ENCODE peak calls at places on chromosome 1, in seven cellular contexts. O is upper lobe of left lung, D is H9, J is tibial nerve, A is right atrium auricular region, C is suprapubic skin, P is sigmoid colon. I is an unnamed sample.

GRCh38 chr1:54800899-54801759 is at the start of gene TTC22:
- DNase-seq in O (peak; percentile 90), D (peak; percentile 83), J (no peak), A (no peak), C (peak; percentile 72), P (peak; percentile 76), I (peak; percentile 76)

GRCh38 chr1:43232482-43232881 is 37.3 kb upstream of the TMEM125 start:
- DNase-seq in O (no peak), D (no peak), J (no peak), A (peak; percentile 47), C (no peak), P (no peak), I (no peak)

GRCh38 chr1:58575831-58576726 is 973 bp downstream of the TACSTD2 start:
- DNase-seq in O (peak; percentile 89), D (no peak), J (no peak), A (no peak), C (peak; percentile 68), P (no peak), I (no peak)

GRCh38 chr1:154478013-154478412 is 24.0 kb upstream of the TDRD10 start:
- DNase-seq in O (no peak), D (no peak), J (no peak), A (no peak), C (peak; percentile 34), P (no peak), I (no peak)

GRCh38 chr1:230323686-230324085 is 102.4 kb downstream of the PGBD5 start:
- DNase-seq in O (peak; percentile 52), D (no peak), J (no peak), A (no peak), C (peak; percentile 22), P (no peak), I (no peak)

GRCh38 chr1:160370561-160371345 is 3.9 kb downstream of the NHLH1 start:
- DNase-seq in O (peak; percentile 78), D (no peak), J (no peak), A (peak; percentile 21), C (no peak), P (no peak), I (no peak)

GRCh38 chr1:17119076-17119743 is at the start of gene PADI2:
- DNase-seq in O (peak; percentile 96), D (peak; percentile 80), J (no peak), A (no peak), C (no peak), P (no peak), I (peak; percentile 51)

GRCh38 chr1:20426923-20427322 is 59.1 kb downstream of the CAMK2N1 start:
- DNase-seq in O (no peak), D (peak; percentile 24), J (no peak), A (no peak), C (no peak), P (no peak), I (no peak)

GRCh38 chr1:160781914-160782689 is 13.9 kb upstream of the LY9 start:
- DNase-seq in O (no peak), D (no peak), J (no peak), A (no peak), C (no peak), P (no peak), I (no peak)

GRCh38 chr1:244386595-244386994 is 65.1 kb downstream of the ADSS2 start:
- DNase-seq in O (no peak), D (no peak), J (no peak), A (no peak), C (no peak), P (no peak), I (no peak)

DNA sequence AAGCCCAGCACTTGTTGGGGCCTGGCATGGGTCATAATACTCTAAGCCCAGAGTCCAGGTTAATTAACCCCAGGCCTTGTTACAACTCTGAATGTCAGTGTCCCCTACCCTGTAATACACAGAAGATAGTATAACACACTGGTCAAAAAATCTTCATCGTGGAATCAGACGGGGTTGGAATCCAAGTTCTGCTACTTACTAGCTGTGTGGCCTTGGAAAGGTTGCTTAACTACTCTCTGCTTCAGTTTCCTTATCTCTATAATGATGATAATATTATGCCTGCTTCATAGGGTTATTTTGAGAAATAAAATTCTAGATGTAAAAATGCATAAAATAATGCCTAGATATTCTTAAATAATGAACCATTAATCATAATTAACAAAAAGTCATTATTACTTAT is 77.8 kb upstream of the CTTNBP2NL start:
- DNase-seq in O (no peak), D (no peak), J (no peak), A (no peak), C (no peak), P (no peak), I (no peak)
- H3K27ac ChIP-seq in O (peak overlapping the region; percentile 62), D (no peak overlapping the region), J (peak overlapping the region; percentile 60), A (no peak overlapping the region), C (no peak overlapping the region), P (peak overlapping the region; percentile 60), I (no peak overlapping the region)

GRCh38 chr1:5659606-5660005 is 332.6 kb downstream of the NPHP4 start:
- DNase-seq in O (no peak), D (no peak), J (no peak), A (no peak), C (no peak), P (peak; percentile 30), I (peak; percentile 0)
- H3K9me3 ChIP-seq in O (no peaks in the 10 kb centered on the region), D (no peaks in the 10 kb centered on the region), J (no peaks in the 10 kb centered on the region), A (no peaks in the 10 kb centered on the region), C (no peaks in the 10 kb centered on the region), P (no peaks in the 10 kb centered on the region), I (no peaks in the 10 kb centered on the region)

GRCh38 chr1:213723187-213723586 is 264.6 kb upstream of the PROX1 start:
- DNase-seq in O (no peak), D (no peak), J (no peak), A (no peak), C (no peak), P (no peak), I (no peak)
- H3K27ac ChIP-seq in O (no peak overlapping the region), D (no peak overlapping the region), J (no peak overlapping the region), A (no peak overlapping the region), C (no peak overlapping the region), P (no peak overlapping the region), I (no peak overlapping the region)

DNA sequence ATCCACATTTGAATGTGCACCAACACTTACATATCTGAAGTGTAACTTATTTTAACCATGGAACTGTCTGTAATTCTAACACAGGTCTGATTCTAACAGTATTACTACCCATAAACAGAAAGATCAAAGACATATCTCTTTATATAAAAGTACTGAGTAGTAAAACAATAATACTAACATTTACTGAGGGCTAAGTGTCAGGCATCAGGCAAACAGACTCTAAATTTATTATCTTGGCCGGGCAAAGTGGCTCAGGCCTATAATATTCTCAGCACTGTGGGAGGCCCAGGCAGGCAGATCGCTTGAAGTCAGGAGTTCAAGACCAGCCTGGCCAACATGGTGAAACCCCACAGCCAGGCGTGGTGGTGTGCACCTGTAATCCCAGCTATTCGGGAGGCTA is 85.9 kb downstream of the JAK1 start:
- DNase-seq in O (no peak), D (no peak), J (no peak), A (no peak), C (no peak), P (no peak), I (no peak)
- H3K9me3 ChIP-seq in O (no peaks in the 10 kb centered on the region), D (no peaks in the 10 kb centered on the region), J (no peaks in the 10 kb centered on the region), A (no peaks in the 10 kb centered on the region), C (no peaks in the 10 kb centered on the region), P (no peaks in the 10 kb centered on the region), I (no peaks in the 10 kb centered on the region)